ENCODE peak calls at places on chromosomes 7 and 10, in nine cellular contexts. One of them, this sample, is unnamed.

GRCh38 chr7:3564231-3564630 is 263.2 kb downstream of the SDK1 start:
- DNase-seq in GM23248: no peak
- DNase-seq in H9: no peak
- DNase-seq in tibial artery: no peak
- DNase-seq in dorsolateral prefrontal cortex: no peak
- DNase-seq in upper lobe of right lung: no peak
- DNase-seq in tibial nerve: no peak
- DNase-seq in psoas muscle: no peak
- DNase-seq in CD8-positive, alpha-beta T cell: no peak
- DNase-seq in this sample: no peak

GRCh38 chr7:75950111-75950681 is 35.2 kb downstream of the POR start:
- DNase-seq in H9: no peak
- DNase-seq in dorsolateral prefrontal cortex: no peak
- DNase-seq in CD8-positive, alpha-beta T cell: no peak
- DNase-seq in upper lobe of right lung: no peak
- DNase-seq in tibial artery: no peak
- DNase-seq in GM23248: no peak
- DNase-seq in psoas muscle: peak
- DNase-seq in tibial nerve: no peak
- DNase-seq in this sample: no peak

GRCh38 chr7:148567524-148567923 is 23.0 kb upstream of the C7orf33 start:
- DNase-seq in upper lobe of right lung: no peak
- DNase-seq in dorsolateral prefrontal cortex: no peak
- DNase-seq in GM23248: no peak
- DNase-seq in CD8-positive, alpha-beta T cell: no peak
- DNase-seq in tibial artery: no peak
- DNase-seq in psoas muscle: no peak
- DNase-seq in tibial nerve: no peak
- DNase-seq in H9: no peak
- DNase-seq in this sample: no peak

GRCh38 chr7:130141161-130141857 is 63.9 kb downstream of the TMEM209 start:
- DNase-seq in upper lobe of right lung: peak
- DNase-seq in dorsolateral prefrontal cortex: peak
- DNase-seq in GM23248: peak
- DNase-seq in tibial nerve: peak
- DNase-seq in tibial artery: peak
- DNase-seq in CD8-positive, alpha-beta T cell: no peak
- DNase-seq in H9: peak
- DNase-seq in psoas muscle: peak
- DNase-seq in this sample: peak

GRCh38 chr10:107490389-107490788 is 325.9 kb upstream of the SORCS1 start:
- DNase-seq in dorsolateral prefrontal cortex: no peak
- DNase-seq in GM23248: no peak
- DNase-seq in psoas muscle: no peak
- DNase-seq in H9: no peak
- DNase-seq in tibial artery: no peak
- DNase-seq in tibial nerve: no peak
- DNase-seq in upper lobe of right lung: no peak
- DNase-seq in CD8-positive, alpha-beta T cell: no peak
- DNase-seq in this sample: no peak

GRCh38 chr7:141409911-141410329 is 141.3 kb upstream of the AGK start:
- DNase-seq in tibial artery: no peak
- DNase-seq in upper lobe of right lung: no peak
- DNase-seq in tibial nerve: no peak
- DNase-seq in CD8-positive, alpha-beta T cell: no peak
- DNase-seq in psoas muscle: no peak
- DNase-seq in GM23248: no peak
- DNase-seq in dorsolateral prefrontal cortex: no peak
- DNase-seq in H9: peak
- DNase-seq in this sample: no peak

GRCh38 chr10:7111574-7111973 is 299.3 kb downstream of the SFMBT2 start:
- DNase-seq in upper lobe of right lung: no peak
- DNase-seq in dorsolateral prefrontal cortex: no peak
- DNase-seq in tibial artery: no peak
- DNase-seq in H9: no peak
- DNase-seq in tibial nerve: no peak
- DNase-seq in CD8-positive, alpha-beta T cell: no peak
- DNase-seq in psoas muscle: no peak
- DNase-seq in GM23248: peak
- DNase-seq in this sample: no peak

GRCh38 chr7:117023325-117023854 is 70.1 kb downstream of the ST7 start:
- DNase-seq in GM23248: no peak
- DNase-seq in tibial nerve: no peak
- DNase-seq in H9: no peak
- DNase-seq in psoas muscle: no peak
- DNase-seq in tibial artery: no peak
- DNase-seq in CD8-positive, alpha-beta T cell: no peak
- DNase-seq in dorsolateral prefrontal cortex: no peak
- DNase-seq in upper lobe of right lung: no peak
- DNase-seq in this sample: no peak

GRCh38 chr10:3395487-3395886 is 222.9 kb upstream of the PITRM1 start:
- DNase-seq in tibial nerve: no peak
- DNase-seq in dorsolateral prefrontal cortex: no peak
- DNase-seq in GM23248: no peak
- DNase-seq in tibial artery: no peak
- DNase-seq in CD8-positive, alpha-beta T cell: no peak
- DNase-seq in psoas muscle: no peak
- DNase-seq in upper lobe of right lung: no peak
- DNase-seq in H9: no peak
- DNase-seq in this sample: no peak

GRCh38 chr10:31413325-31413724 is 94.3 kb downstream of the ZEB1 start:
- DNase-seq in tibial artery: no peak
- DNase-seq in tibial nerve: no peak
- DNase-seq in psoas muscle: no peak
- DNase-seq in upper lobe of right lung: no peak
- DNase-seq in dorsolateral prefrontal cortex: no peak
- DNase-seq in H9: no peak
- DNase-seq in GM23248: no peak
- DNase-seq in CD8-positive, alpha-beta T cell: no peak
- DNase-seq in this sample: no peak

GRCh38 chr10:126037946-126038345 is 141.6 kb downstream of the FANK1 start:
- DNase-seq in upper lobe of right lung: no peak
- DNase-seq in dorsolateral prefrontal cortex: no peak
- DNase-seq in CD8-positive, alpha-beta T cell: no peak
- DNase-seq in tibial nerve: no peak
- DNase-seq in H9: no peak
- DNase-seq in psoas muscle: no peak
- DNase-seq in tibial artery: no peak
- DNase-seq in GM23248: no peak
- DNase-seq in this sample: no peak

GRCh38 chr10:126041804-126042231 is 145.5 kb downstream of the FANK1 start:
- DNase-seq in psoas muscle: peak
- DNase-seq in tibial artery: peak
- DNase-seq in CD8-positive, alpha-beta T cell: peak
- DNase-seq in H9: peak
- DNase-seq in upper lobe of right lung: peak
- DNase-seq in GM23248: peak
- DNase-seq in dorsolateral prefrontal cortex: peak
- DNase-seq in tibial nerve: peak
- DNase-seq in this sample: peak

GRCh38 chr10:126042354-126042753 is 146.0 kb downstream of the FANK1 start:
- DNase-seq in tibial nerve: no peak
- DNase-seq in CD8-positive, alpha-beta T cell: no peak
- DNase-seq in psoas muscle: no peak
- DNase-seq in dorsolateral prefrontal cortex: no peak
- DNase-seq in tibial artery: no peak
- DNase-seq in GM23248: no peak
- DNase-seq in upper lobe of right lung: no peak
- DNase-seq in H9: no peak
- DNase-seq in this sample: no peak

GRCh38 chr10:126036515-126036914 is 140.2 kb downstream of the FANK1 start:
- DNase-seq in dorsolateral prefrontal cortex: no peak
- DNase-seq in CD8-positive, alpha-beta T cell: no peak
- DNase-seq in H9: no peak
- DNase-seq in upper lobe of right lung: no peak
- DNase-seq in tibial artery: no peak
- DNase-seq in psoas muscle: no peak
- DNase-seq in GM23248: no peak
- DNase-seq in tibial nerve: no peak
- DNase-seq in this sample: no peak
- H3K27ac ChIP-seq in dorsolateral prefrontal cortex: no peak
- H3K27ac ChIP-seq in CD8-positive, alpha-beta T cell: no peak
- H3K27ac ChIP-seq in H9: no peak
- H3K27ac ChIP-seq in upper lobe of right lung: no peak
- H3K27ac ChIP-seq in tibial artery: no peak
- H3K27ac ChIP-seq in psoas muscle: no peak
- H3K27ac ChIP-seq in GM23248: no peak
- H3K27ac ChIP-seq in tibial nerve: no peak
- H3K27ac ChIP-seq in this sample: no peak

GRCh38 chr10:48727866-48728265 is 43.2 kb downstream of the WDFY4 start:
- DNase-seq in dorsolateral prefrontal cortex: no peak
- DNase-seq in tibial nerve: no peak
- DNase-seq in psoas muscle: no peak
- DNase-seq in GM23248: no peak
- DNase-seq in CD8-positive, alpha-beta T cell: no peak
- DNase-seq in tibial artery: no peak
- DNase-seq in upper lobe of right lung: no peak
- DNase-seq in H9: no peak
- DNase-seq in this sample: no peak

GRCh38 chr10:48725708-48726107 is 41.0 kb downstream of the WDFY4 start:
- DNase-seq in GM23248: peak
- DNase-seq in psoas muscle: no peak
- DNase-seq in upper lobe of right lung: no peak
- DNase-seq in tibial artery: no peak
- DNase-seq in CD8-positive, alpha-beta T cell: no peak
- DNase-seq in H9: no peak
- DNase-seq in dorsolateral prefrontal cortex: no peak
- DNase-seq in tibial nerve: no peak
- DNase-seq in this sample: no peak

GRCh38 chr10:48724127-48724526 is 39.5 kb downstream of the WDFY4 start:
- DNase-seq in CD8-positive, alpha-beta T cell: no peak
- DNase-seq in GM23248: no peak
- DNase-seq in H9: no peak
- DNase-seq in dorsolateral prefrontal cortex: no peak
- DNase-seq in tibial nerve: no peak
- DNase-seq in upper lobe of right lung: no peak
- DNase-seq in tibial artery: no peak
- DNase-seq in psoas muscle: no peak
- DNase-seq in this sample: no peak

GRCh38 chr10:48716393-48716792 is 31.7 kb downstream of the WDFY4 start:
- DNase-seq in H9: no peak
- DNase-seq in dorsolateral prefrontal cortex: no peak
- DNase-seq in GM23248: no peak
- DNase-seq in psoas muscle: no peak
- DNase-seq in upper lobe of right lung: no peak
- DNase-seq in CD8-positive, alpha-beta T cell: no peak
- DNase-seq in tibial nerve: no peak
- DNase-seq in tibial artery: no peak
- DNase-seq in this sample: no peak

GRCh38 chr10:48722153-48722861 is 37.6 kb downstream of the WDFY4 start:
- DNase-seq in GM23248: no peak
- DNase-seq in upper lobe of right lung: no peak
- DNase-seq in dorsolateral prefrontal cortex: no peak
- DNase-seq in tibial artery: no peak
- DNase-seq in H9: no peak
- DNase-seq in psoas muscle: no peak
- DNase-seq in tibial nerve: no peak
- DNase-seq in CD8-positive, alpha-beta T cell: no peak
- DNase-seq in this sample: no peak
- H3K27ac ChIP-seq in GM23248: no peak
- H3K27ac ChIP-seq in upper lobe of right lung: no peak
- H3K27ac ChIP-seq in dorsolateral prefrontal cortex: no peak
- H3K27ac ChIP-seq in tibial artery: no peak
- H3K27ac ChIP-seq in H9: no peak
- H3K27ac ChIP-seq in psoas muscle: no peak
- H3K27ac ChIP-seq in tibial nerve: no peak
- H3K27ac ChIP-seq in CD8-positive, alpha-beta T cell: no peak
- H3K27ac ChIP-seq in this sample: no peak

GRCh38 chr7:25311346-25311745 is 83.1 kb upstream of the NPVF start:
- DNase-seq in dorsolateral prefrontal cortex: no peak
- DNase-seq in tibial nerve: no peak
- DNase-seq in GM23248: no peak
- DNase-seq in psoas muscle: no peak
- DNase-seq in CD8-positive, alpha-beta T cell: no peak
- DNase-seq in H9: no peak
- DNase-seq in upper lobe of right lung: no peak
- DNase-seq in tibial artery: no peak
- DNase-seq in this sample: no peak

GRCh38 chr7:25316366-25316765 is 88.1 kb upstream of the NPVF start:
- DNase-seq in upper lobe of right lung: no peak
- DNase-seq in tibial nerve: no peak
- DNase-seq in H9: no peak
- DNase-seq in psoas muscle: no peak
- DNase-seq in CD8-positive, alpha-beta T cell: no peak
- DNase-seq in tibial artery: no peak
- DNase-seq in dorsolateral prefrontal cortex: no peak
- DNase-seq in GM23248: no peak
- DNase-seq in this sample: no peak

GRCh38 chr7:25314729-25315267 is 86.5 kb upstream of the NPVF start:
- DNase-seq in upper lobe of right lung: no peak
- DNase-seq in GM23248: peak
- DNase-seq in H9: no peak
- DNase-seq in psoas muscle: no peak
- DNase-seq in tibial nerve: no peak
- DNase-seq in dorsolateral prefrontal cortex: no peak
- DNase-seq in CD8-positive, alpha-beta T cell: no peak
- DNase-seq in tibial artery: no peak
- DNase-seq in this sample: no peak

GRCh38 chr7:25312968-25313367 is 84.7 kb upstream of the NPVF start:
- DNase-seq in psoas muscle: no peak
- DNase-seq in H9: no peak
- DNase-seq in upper lobe of right lung: no peak
- DNase-seq in dorsolateral prefrontal cortex: no peak
- DNase-seq in CD8-positive, alpha-beta T cell: no peak
- DNase-seq in tibial nerve: no peak
- DNase-seq in GM23248: no peak
- DNase-seq in tibial artery: no peak
- DNase-seq in this sample: no peak

DNA sequence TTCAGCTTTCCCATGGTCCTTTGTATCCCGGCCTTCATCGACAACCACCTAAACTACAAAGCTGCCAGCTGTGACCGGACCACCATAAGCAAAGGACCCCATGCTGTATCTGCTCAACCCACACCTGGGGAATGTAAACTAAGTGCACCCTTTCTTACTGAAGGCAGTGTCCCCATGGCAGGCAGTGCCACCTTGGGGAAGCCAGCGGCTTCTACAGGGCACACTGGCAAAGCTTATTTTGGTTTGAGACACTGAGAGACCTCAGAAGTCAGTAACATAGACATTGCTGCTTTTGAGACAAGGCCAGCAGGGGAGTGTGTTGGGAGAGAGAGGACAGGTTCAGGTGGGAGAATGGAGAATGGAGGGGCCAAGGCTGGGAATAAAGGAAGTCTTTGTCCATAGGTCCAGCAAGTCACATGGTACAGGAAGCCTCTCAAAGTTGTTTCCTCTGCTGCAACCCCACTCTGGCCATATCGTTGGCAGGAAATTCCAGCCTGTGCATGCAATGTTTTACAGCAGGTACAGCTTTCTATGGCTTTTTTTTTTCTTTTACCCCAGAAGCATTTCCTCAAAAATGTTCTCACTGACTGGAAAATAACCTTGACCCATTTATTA is 85.9 kb upstream of the NPVF start:
- DNase-seq in tibial nerve: no peak
- DNase-seq in dorsolateral prefrontal cortex: no peak
- DNase-seq in tibial artery: no peak
- DNase-seq in GM23248: no peak
- DNase-seq in psoas muscle: no peak
- DNase-seq in CD8-positive, alpha-beta T cell: no peak
- DNase-seq in H9: no peak
- DNase-seq in upper lobe of right lung: no peak
- DNase-seq in this sample: no peak
- H3K27ac ChIP-seq in tibial nerve: no peak
- H3K27ac ChIP-seq in dorsolateral prefrontal cortex: no peak
- H3K27ac ChIP-seq in tibial artery: no peak
- H3K27ac ChIP-seq in GM23248: no peak
- H3K27ac ChIP-seq in psoas muscle: no peak
- H3K27ac ChIP-seq in CD8-positive, alpha-beta T cell: no peak
- H3K27ac ChIP-seq in H9: no peak
- H3K27ac ChIP-seq in upper lobe of right lung: no peak
- H3K27ac ChIP-seq in this sample: no peak

GRCh38 chr10:118521415-118522117 is 73.9 kb downstream of the PRLHR start:
- DNase-seq in H9: no peak
- DNase-seq in psoas muscle: no peak
- DNase-seq in tibial artery: no peak
- DNase-seq in dorsolateral prefrontal cortex: no peak
- DNase-seq in GM23248: no peak
- DNase-seq in upper lobe of right lung: no peak
- DNase-seq in CD8-positive, alpha-beta T cell: no peak
- DNase-seq in tibial nerve: no peak
- DNase-seq in this sample: no peak
- H3K27ac ChIP-seq in H9: no peak
- H3K27ac ChIP-seq in psoas muscle: no peak
- H3K27ac ChIP-seq in tibial artery: no peak
- H3K27ac ChIP-seq in dorsolateral prefrontal cortex: no peak
- H3K27ac ChIP-seq in GM23248: no peak
- H3K27ac ChIP-seq in upper lobe of right lung: no peak
- H3K27ac ChIP-seq in CD8-positive, alpha-beta T cell: no peak
- H3K27ac ChIP-seq in tibial nerve: no peak
- H3K27ac ChIP-seq in this sample: no peak